ENCODE peak calls at places on chromosomes 13 and 19, in six cellular contexts. One of them, this sample, is unnamed.

GRCh38 chr19:43331435-43332010 is 22.0 kb upstream of the CD177 start:
- DNase-seq in T1000: no peak
- DNase-seq in M059J: no peak
- DNase-seq in activated CD8-positive, alpha-beta T cell treated with anti-CD3 and anti-CD28 coated beads, Interleukin-2, amount 10 ng/mL, durations not matched to agents 7 days and 5 days: no peak
- DNase-seq in stimulated activated CD8-positive, alpha-beta memory T cell treated with anti-CD3 and anti-CD28 coated beads, Interleukin-4, amount 100 ng/mL, for 24 hours: no peak
- DNase-seq in AG09319: no peak
- DNase-seq in this sample: no peak

GRCh38 chr19:574658-575526 is 2.5 kb downstream of the BSG start:
- DNase-seq in stimulated activated CD8-positive, alpha-beta memory T cell treated with anti-CD3 and anti-CD28 coated beads, Interleukin-4, amount 100 ng/mL, for 24 hours: no peak
- DNase-seq in activated CD8-positive, alpha-beta T cell treated with anti-CD3 and anti-CD28 coated beads, Interleukin-2, amount 10 ng/mL, durations not matched to agents 7 days and 5 days: no peak
- DNase-seq in M059J: peak; percentile 60
- DNase-seq in T1000: no peak
- DNase-seq in AG09319: no peak
- DNase-seq in this sample: no peak

GRCh38 chr13:60509601-60510386 is 112.8 kb downstream of the TDRD3 start:
- DNase-seq in AG09319: no peak
- DNase-seq in activated CD8-positive, alpha-beta T cell treated with anti-CD3 and anti-CD28 coated beads, Interleukin-2, amount 10 ng/mL, durations not matched to agents 7 days and 5 days: no peak
- DNase-seq in M059J: peak; percentile 22
- DNase-seq in T1000: no peak
- DNase-seq in stimulated activated CD8-positive, alpha-beta memory T cell treated with anti-CD3 and anti-CD28 coated beads, Interleukin-4, amount 100 ng/mL, for 24 hours: no peak
- DNase-seq in this sample: no peak

GRCh38 chr19:41624515-41624914 is 2.4 kb downstream of the CEACAM4 start:
- DNase-seq in AG09319: no peak
- DNase-seq in activated CD8-positive, alpha-beta T cell treated with anti-CD3 and anti-CD28 coated beads, Interleukin-2, amount 10 ng/mL, durations not matched to agents 7 days and 5 days: no peak
- DNase-seq in M059J: no peak
- DNase-seq in T1000: no peak
- DNase-seq in stimulated activated CD8-positive, alpha-beta memory T cell treated with anti-CD3 and anti-CD28 coated beads, Interleukin-4, amount 100 ng/mL, for 24 hours: no peak
- DNase-seq in this sample: no peak

GRCh38 chr19:15304140-15304705 is 28.1 kb downstream of the BRD4 start:
- DNase-seq in AG09319: no peak
- DNase-seq in T1000: peak; percentile 22
- DNase-seq in stimulated activated CD8-positive, alpha-beta memory T cell treated with anti-CD3 and anti-CD28 coated beads, Interleukin-4, amount 100 ng/mL, for 24 hours: no peak
- DNase-seq in M059J: no peak
- DNase-seq in activated CD8-positive, alpha-beta T cell treated with anti-CD3 and anti-CD28 coated beads, Interleukin-2, amount 10 ng/mL, durations not matched to agents 7 days and 5 days: no peak
- DNase-seq in this sample: no peak

GRCh38 chr19:18735324-18735723 is 51.8 kb downstream of the CRTC1 start:
- DNase-seq in stimulated activated CD8-positive, alpha-beta memory T cell treated with anti-CD3 and anti-CD28 coated beads, Interleukin-4, amount 100 ng/mL, for 24 hours: no peak
- DNase-seq in T1000: no peak
- DNase-seq in AG09319: no peak
- DNase-seq in activated CD8-positive, alpha-beta T cell treated with anti-CD3 and anti-CD28 coated beads, Interleukin-2, amount 10 ng/mL, durations not matched to agents 7 days and 5 days: no peak
- DNase-seq in M059J: no peak
- DNase-seq in this sample: no peak

GRCh38 chr13:100876044-100876403 is 201.4 kb upstream of the TMTC4 start:
- DNase-seq in AG09319: no peak
- DNase-seq in T1000: no peak
- DNase-seq in stimulated activated CD8-positive, alpha-beta memory T cell treated with anti-CD3 and anti-CD28 coated beads, Interleukin-4, amount 100 ng/mL, for 24 hours: no peak
- DNase-seq in activated CD8-positive, alpha-beta T cell treated with anti-CD3 and anti-CD28 coated beads, Interleukin-2, amount 10 ng/mL, durations not matched to agents 7 days and 5 days: no peak
- DNase-seq in M059J: no peak
- DNase-seq in this sample: no peak

GRCh38 chr19:30596813-30597399 is 224.7 kb downstream of the ZNF536 start:
- DNase-seq in stimulated activated CD8-positive, alpha-beta memory T cell treated with anti-CD3 and anti-CD28 coated beads, Interleukin-4, amount 100 ng/mL, for 24 hours: no peak
- DNase-seq in T1000: no peak
- DNase-seq in AG09319: no peak
- DNase-seq in M059J: no peak
- DNase-seq in activated CD8-positive, alpha-beta T cell treated with anti-CD3 and anti-CD28 coated beads, Interleukin-2, amount 10 ng/mL, durations not matched to agents 7 days and 5 days: no peak
- DNase-seq in this sample: no peak

GRCh38 chr19:2455481-2456300 is 1.1 kb downstream of the LMNB2 start:
- DNase-seq in stimulated activated CD8-positive, alpha-beta memory T cell treated with anti-CD3 and anti-CD28 coated beads, Interleukin-4, amount 100 ng/mL, for 24 hours: no peak
- DNase-seq in T1000: no peak
- DNase-seq in AG09319: no peak
- DNase-seq in M059J: peak; percentile 48
- DNase-seq in activated CD8-positive, alpha-beta T cell treated with anti-CD3 and anti-CD28 coated beads, Interleukin-2, amount 10 ng/mL, durations not matched to agents 7 days and 5 days: peak; percentile 62
- DNase-seq in this sample: no peak

GRCh38 chr19:4635763-4636135 is 3.6 kb upstream of the TNFAIP8L1 start:
- DNase-seq in T1000: no peak
- DNase-seq in M059J: no peak
- DNase-seq in stimulated activated CD8-positive, alpha-beta memory T cell treated with anti-CD3 and anti-CD28 coated beads, Interleukin-4, amount 100 ng/mL, for 24 hours: no peak
- DNase-seq in activated CD8-positive, alpha-beta T cell treated with anti-CD3 and anti-CD28 coated beads, Interleukin-2, amount 10 ng/mL, durations not matched to agents 7 days and 5 days: no peak
- DNase-seq in AG09319: no peak
- DNase-seq in this sample: no peak

GRCh38 chr19:48713041-48713863 is 6.3 kb downstream of the MAMSTR start:
- DNase-seq in stimulated activated CD8-positive, alpha-beta memory T cell treated with anti-CD3 and anti-CD28 coated beads, Interleukin-4, amount 100 ng/mL, for 24 hours: no peak
- DNase-seq in AG09319: no peak
- DNase-seq in T1000: no peak
- DNase-seq in activated CD8-positive, alpha-beta T cell treated with anti-CD3 and anti-CD28 coated beads, Interleukin-2, amount 10 ng/mL, durations not matched to agents 7 days and 5 days: no peak
- DNase-seq in M059J: no peak
- DNase-seq in this sample: peak; percentile 44

GRCh38 chr13:28531195-28531955 is 36.4 kb upstream of the FLT1 start:
- DNase-seq in T1000: no peak
- DNase-seq in activated CD8-positive, alpha-beta T cell treated with anti-CD3 and anti-CD28 coated beads, Interleukin-2, amount 10 ng/mL, durations not matched to agents 7 days and 5 days: no peak
- DNase-seq in AG09319: no peak
- DNase-seq in M059J: peak; percentile 59
- DNase-seq in stimulated activated CD8-positive, alpha-beta memory T cell treated with anti-CD3 and anti-CD28 coated beads, Interleukin-4, amount 100 ng/mL, for 24 hours: no peak
- DNase-seq in this sample: peak; percentile 37